ENCODE peak calls at places on chromosome 12, in five cellular contexts. I is NCI-H1417 treated with DMSO at 0.1 percent for 48 hours, N is Calu3, D is IMR-90, V is iPS DF 19.7. L is an unnamed sample.

GRCh38 chr12:4171742-4172141 is 101.8 kb upstream of the CCND2 start:
- DNase-seq in I (no peak), N (no peak), D (no peak), V (no peak), L (no peak)

GRCh38 chr12:74334770-74335169 is 202.9 kb upstream of the ATXN7L3B start:
- DNase-seq in I (no peak), N (no peak), D (peak), V (no peak), L (peak)

GRCh38 chr12:19437996-19438395 is 1.3 kb upstream of the AEBP2 start:
- DNase-seq in I (no peak), N (no peak), D (no peak), V (peak), L (no peak)

GRCh38 chr12:507261-507853 is 47.6 kb downstream of the B4GALNT3 start:
- DNase-seq in I (no peak), N (no peak), D (no peak), V (no peak), L (no peak)

GRCh38 chr12:88493651-88494050 is 86.6 kb downstream of the KITLG start:
- DNase-seq in I (no peak), N (no peak), D (peak), V (no peak), L (peak)

GRCh38 chr12:5630101-5630500 is 198.2 kb downstream of the NTF3 start:
- DNase-seq in I (no peak), N (no peak), D (no peak), V (no peak), L (no peak)

GRCh38 chr12:55671746-55672145 is 35.1 kb downstream of the OR10P1 start:
- DNase-seq in I (no peak), N (no peak), D (no peak), V (no peak), L (no peak)

GRCh38 chr12:6646276-6647082 is 753 bp downstream of the ACRBP start:
- DNase-seq in I (no peak), N (no peak), D (no peak), V (no peak), L (no peak)

GRCh38 chr12:8493084-8493483 is 20.2 kb upstream of the CLEC4D start:
- DNase-seq in I (no peak), N (no peak), D (no peak), V (no peak), L (no peak)

GRCh38 chr12:63826002-63826585 is 18.4 kb upstream of the SRGAP1 start:
- DNase-seq in I (no peak), N (no peak), D (peak), V (no peak), L (peak)

GRCh38 chr12:55679691-55680090 is 28.0 kb downstream of the ITGA7 start:
- DNase-seq in I (no peak), N (no peak), D (no peak), V (no peak), L (no peak)

GRCh38 chr12:12717586-12718381 is 616 bp downstream of the CDKN1B start:
- DNase-seq in I (no peak), N (no peak), D (no peak), V (no peak), L (no peak)

GRCh38 chr12:89236748-89237428 is 115.4 kb downstream of the DUSP6 start:
- DNase-seq in I (no peak), N (peak), D (peak), V (no peak), L (peak)

GRCh38 chr12:104520242-104520900 is 63.6 kb downstream of the CHST11 start:
- DNase-seq in I (no peak), N (no peak), D (no peak), V (no peak), L (peak)

GRCh38 chr12:65510584-65511050 is 232.1 kb downstream of the MSRB3 start:
- DNase-seq in I (no peak), N (peak), D (no peak), V (peak), L (no peak)

GRCh38 chr12:110316861-110317260 is 35.8 kb downstream of the ATP2A2 start:
- DNase-seq in I (no peak), N (no peak), D (peak), V (no peak), L (peak)

GRCh38 chr12:101619868-101620761 is 25.3 kb downstream of the MYBPC1 start:
- DNase-seq in I (peak), N (no peak), D (no peak), V (no peak), L (no peak)

GRCh38 chr12:113875681-113876080 is 90.4 kb downstream of the RBM19 start:
- DNase-seq in I (no peak), N (no peak), D (peak), V (no peak), L (no peak)

GRCh38 chr12:11719678-11720099 is 70.2 kb downstream of the ETV6 start:
- DNase-seq in I (no peak), N (peak), D (peak), V (no peak), L (peak)

GRCh38 chr12:130560321-130560720 is 155.8 kb downstream of the RIMBP2 start:
- DNase-seq in I (no peak), N (no peak), D (no peak), V (no peak), L (no peak)

GRCh38 chr12:107468976-107469375 is 216.6 kb upstream of the PWP1 start:
- DNase-seq in I (no peak), N (no peak), D (no peak), V (no peak), L (no peak)

GRCh38 chr12:20588057-20588456 is 107.1 kb upstream of the SLCO1C1 start:
- DNase-seq in I (no peak), N (no peak), D (no peak), V (no peak), L (no peak)

GRCh38 chr12:12807970-12808702 is 5.0 kb upstream of the DDX47 start:
- DNase-seq in I (no peak), N (no peak), D (peak), V (no peak), L (peak)

GRCh38 chr12:78793491-78793890 is 71.1 kb upstream of the SYT1 start:
- DNase-seq in I (no peak), N (no peak), D (peak), V (no peak), L (no peak)

GRCh38 chr12:25959069-25959961 is 833 bp downstream of the RASSF8 start:
- DNase-seq in I (no peak), N (peak), D (peak), V (no peak), L (peak)

GRCh38 chr12:25933001-25933400 is 25.5 kb upstream of the RASSF8 start:
- DNase-seq in I (no peak), N (no peak), D (no peak), V (no peak), L (no peak)

GRCh38 chr12:46101121-46101869 is 110.9 kb upstream of the SCAF11 start:
- DNase-seq in I (no peak), N (peak), D (no peak), V (no peak), L (peak)

GRCh38 chr12:2826721-2827515 is 7.9 kb downstream of the NRIP2 start:
- DNase-seq in I (no peak), N (no peak), D (no peak), V (no peak), L (no peak)

GRCh38 chr12:101963703-101964102 is 86.3 kb downstream of the DRAM1 start:
- DNase-seq in I (no peak), N (no peak), D (no peak), V (no peak), L (no peak)

GRCh38 chr12:117069126-117069788 is 30.0 kb downstream of the TESC start:
- DNase-seq in I (no peak), N (no peak), D (no peak), V (no peak), L (no peak)

GRCh38 chr12:118748478-118749380 is 232.6 kb upstream of the SRRM4 start:
- DNase-seq in I (no peak), N (no peak), D (no peak), V (no peak), L (no peak)

GRCh38 chr12:2955888-2956287 is 3.3 kb upstream of the TEAD4 start:
- DNase-seq in I (no peak), N (no peak), D (no peak), V (no peak), L (no peak)

GRCh38 chr12:30594509-30594908 is 101.2 kb downstream of the IPO8 start:
- DNase-seq in I (no peak), N (no peak), D (no peak), V (no peak), L (no peak)

GRCh38 chr12:89756638-89757321 is 48.1 kb upstream of the ATP2B1 start:
- DNase-seq in I (no peak), N (peak), D (peak), V (no peak), L (peak)

L was measured in renal cortical epithelial cell.